ENCODE peak calls at places on chromosomes 7 and 10, in nine cellular contexts. Y, D, W, X, N, P, I, C and V are unnamed samples.

GRCh38 chr10:22805304-22805703 is 90.9 kb upstream of the PIP4K2A start:
- DNase-seq in X (no peak), N (no peak), W (peak), P (peak), D (peak), Y (no peak), C (no peak), I (no peak), V (peak)

GRCh38 chr7:101255841-101256240 is 11.0 kb upstream of the FIS1 start:
- DNase-seq in I (no peak), Y (no peak), C (no peak), W (peak), D (no peak), N (no peak), P (no peak), X (no peak), V (no peak)

GRCh38 chr10:96683065-96683464 is 37.2 kb downstream of the PIK3AP1 start:
- DNase-seq in D (no peak), X (no peak), W (peak), I (no peak), P (no peak), Y (no peak), C (no peak), N (no peak), V (peak)

GRCh38 chr10:78550716-78551115 is 517.1 kb downstream of the RPS24 start:
- DNase-seq in N (no peak), Y (no peak), I (no peak), D (no peak), C (no peak), W (no peak), X (no peak), P (no peak), V (no peak)

GRCh38 chr7:65968256-65969185 is 13.5 kb downstream of the GUSB start:
- DNase-seq in C (no peak), I (no peak), N (no peak), X (no peak), W (no peak), D (no peak), Y (no peak), P (no peak), V (no peak)

GRCh38 chr7:151249034-151249731 is 689 bp upstream of the SMARCD3 start:
- DNase-seq in X (no peak), W (peak), N (no peak), D (peak), Y (no peak), I (no peak), P (peak), C (peak), V (peak)

GRCh38 chr10:3848005-3848767 is 63.2 kb upstream of the KLF6 start:
- DNase-seq in N (no peak), I (no peak), Y (no peak), W (peak), C (no peak), D (no peak), X (no peak), P (no peak), V (no peak)

GRCh38 chr10:114070710-114071109 is 27.0 kb downstream of the ADRB1 start:
- DNase-seq in W (no peak), C (no peak), N (no peak), I (no peak), D (no peak), P (no peak), X (no peak), Y (no peak), V (no peak)